ENCODE peak calls at places on chromosome 1, in nine cellular contexts. H is uterus; A is putamen; X is stimulated activated naive CD8-positive, alpha-beta T cell treated with anti-CD3 and anti-CD28 coated beads, Interleukin-15, Interleukin-2, amounts not matched to agents 100 U/mL and 50 U/mL, for 24 hours; O is mucosa of gallbladder; J is CD8-positive, alpha-beta memory T cell; G is activated CD8-positive, alpha-beta memory T cell treated with anti-CD3 and anti-CD28 coated beads, Interleukin-2, amount 10 ng/mL, durations not matched to agents 7 days and 5 days; I is myocyte; B is mucosa of descending colon. Z is an unnamed sample.

GRCh38 chr1:62285440-62285839 is 33.8 kb downstream of the KANK4 start:
- DNase-seq in H (no peak), A (no peak), X (no peak), O (no peak), J (no peak), G (no peak), I (no peak), B (no peak), Z (no peak)

GRCh38 chr1:182956708-182957365 is 3.9 kb upstream of the SHCBP1L start:
- DNase-seq in H (no peak), A (no peak), X (no peak), O (no peak), J (no peak), G (no peak), I (no peak), B (no peak), Z (no peak)

GRCh38 chr1:179826626-179827280 is 50.9 kb downstream of the TOR1AIP2 start:
- DNase-seq in H (no peak), A (no peak), X (no peak), O (no peak), J (no peak), G (peak), I (no peak), B (no peak), Z (no peak)

GRCh38 chr1:7566417-7567375 is 204.4 kb upstream of the VAMP3 start:
- DNase-seq in H (no peak), A (no peak), X (no peak), O (no peak), J (no peak), G (no peak), I (no peak), B (no peak), Z (no peak)

GRCh38 chr1:200240655-200241054 is 169.2 kb downstream of the ZNF281 start:
- DNase-seq in H (no peak), A (no peak), X (no peak), O (no peak), J (no peak), G (no peak), I (no peak), B (no peak), Z (no peak)

GRCh38 chr1:162676087-162676486 is 43.8 kb downstream of the DDR2 start:
- DNase-seq in H (peak), A (no peak), X (no peak), O (no peak), J (no peak), G (no peak), I (peak), B (no peak), Z (no peak)

GRCh38 chr1:53572061-53572801 is 113.0 kb downstream of the DMRTB1 start:
- DNase-seq in H (peak), A (no peak), X (no peak), O (peak), J (no peak), G (no peak), I (peak), B (no peak), Z (no peak)

GRCh38 chr1:16013220-16013907 is 4.5 kb downstream of the HSPB7 start:
- DNase-seq in H (peak), A (no peak), X (peak), O (peak), J (peak), G (peak), I (peak), B (peak), Z (no peak)

GRCh38 chr1:88876573-88877335 is 14.6 kb downstream of the GTF2B start:
- DNase-seq in H (no peak), A (no peak), X (no peak), O (no peak), J (no peak), G (no peak), I (no peak), B (no peak), Z (no peak)

GRCh38 chr1:41649445-41650175 is 165.1 kb upstream of the EDN2 start:
- DNase-seq in H (no peak), A (no peak), X (no peak), O (no peak), J (no peak), G (no peak), I (no peak), B (no peak), Z (no peak)

GRCh38 chr1:76293831-76294230 is 219.3 kb downstream of the ST6GALNAC3 start:
- DNase-seq in H (no peak), A (no peak), X (no peak), O (no peak), J (no peak), G (no peak), I (no peak), B (no peak), Z (no peak)

Z was measured in esophagus muscularis mucosa.